ENCODE peak calls at places on chromosome 1, in eight cellular contexts. N, Y, R, I, W, C, Q and S are unnamed samples.

GRCh38 chr1:245686446-245687030 is 531.8 kb downstream of the KIF26B start:
- DNase-seq in N (no peak), W (no peak), R (no peak), C (no peak), Q (no peak), Y (no peak), I (no peak), S (no peak)

GRCh38 chr1:44219301-44219626 is 6.0 kb downstream of the DMAP1 start:
- DNase-seq in Q (no peak), N (no peak), W (no peak), I (no peak), C (no peak), R (no peak), Y (no peak), S (no peak)

GRCh38 chr1:186812560-186812959 is 16.2 kb upstream of the PLA2G4A start:
- DNase-seq in R (peak), Y (peak), C (no peak), W (no peak), N (no peak), I (no peak), Q (no peak), S (peak)

GRCh38 chr1:196271212-196271947 is 336.9 kb downstream of the KCNT2 start:
- DNase-seq in W (no peak), Q (no peak), R (no peak), N (no peak), C (no peak), I (no peak), Y (no peak), S (no peak)

GRCh38 chr1:48059289-48059688 is 62.1 kb upstream of the TRABD2B start:
- DNase-seq in W (no peak), C (no peak), Q (no peak), N (no peak), Y (no peak), I (no peak), R (no peak), S (no peak)

GRCh38 chr1:48216276-48216675 is 6.2 kb upstream of the SLC5A9 start:
- DNase-seq in W (no peak), I (no peak), N (no peak), R (no peak), Q (no peak), C (no peak), Y (peak), S (no peak)

GRCh38 chr1:6912507-6912906 is 127.3 kb downstream of the CAMTA1 start:
- DNase-seq in Q (no peak), Y (no peak), W (no peak), C (no peak), R (no peak), N (no peak), I (no peak), S (no peak)

GRCh38 chr1:44346184-44346583 is 8.9 kb downstream of the ERI3 start:
- DNase-seq in Y (no peak), I (no peak), R (no peak), C (no peak), Q (no peak), N (no peak), W (no peak), S (no peak)

GRCh38 chr1:226632922-226633351 is 84.4 kb downstream of the STUM start:
- DNase-seq in Q (no peak), N (no peak), W (no peak), Y (no peak), C (no peak), R (no peak), I (no peak), S (no peak)